ENCODE peak calls at places on chromosomes 7 and 10, in four cellular contexts. K is LoVo; S is stimulated activated CD4-positive, alpha-beta T cell treated with anti-CD3 and anti-CD28 coated beads, Interleukin-4, amount 100 ng/mL, for 24 hours; L is NB4. A is an unnamed sample.

GRCh38 chr10:23314835-23315239 is 29.8 kb downstream of the C10orf67 start:
- DNase-seq in K (peak; percentile 77), S (peak; percentile 76), L (peak; percentile 64), A (peak; percentile 52)

GRCh38 chr7:18471476-18472160 is 23.9 kb upstream of the HDAC9 start:
- DNase-seq in K (no peak), S (no peak), L (no peak), A (no peak)

GRCh38 chr7:644381-645305 is 81.9 kb upstream of the DNAAF5 start:
- DNase-seq in K (no peak), S (no peak), L (no peak), A (no peak)

GRCh38 chr7:98210513-98211220 is 572 bp upstream of the BHLHA15 start:
- DNase-seq in K (peak; percentile 15), S (no peak), L (no peak), A (no peak)

GRCh38 chr10:16887565-16887964 is 70.3 kb upstream of the RSU1 start:
- DNase-seq in K (no peak), S (no peak), L (no peak), A (no peak)

GRCh38 chr7:117202511-117202910 is 120.3 kb downstream of the WNT2 start:
- DNase-seq in K (no peak), S (no peak), L (no peak), A (no peak)

GRCh38 chr10:117165557-117166419 is 27.7 kb upstream of the VAX1 start:
- DNase-seq in K (peak; percentile 36), S (no peak), L (peak; percentile 53), A (peak; percentile 72)

GRCh38 chr10:26430641-26431163 is 7.4 kb upstream of the APBB1IP start:
- DNase-seq in K (no peak), S (peak; percentile 56), L (peak; percentile 38), A (peak; percentile 51)

GRCh38 chr7:22934473-22935065 is 79.4 kb downstream of the HYCC1 start:
- DNase-seq in K (no peak), S (no peak), L (no peak), A (no peak)

GRCh38 chr7:7719235-7719634 is 828 bp upstream of the RPA3 start:
- DNase-seq in K (peak; percentile 59), S (peak; percentile 66), L (peak; percentile 70), A (peak; percentile 18)

GRCh38 chr10:80492875-80493413 is 38.8 kb downstream of the TSPAN14 start:
- DNase-seq in K (no peak), S (no peak), L (no peak), A (no peak)

GRCh38 chr7:108358553-108358952 is 97.7 kb downstream of the NRCAM start:
- DNase-seq in K (peak; percentile 16), S (no peak), L (no peak), A (no peak)

GRCh38 chr10:70274643-70275042 is 9.2 kb downstream of the NPFFR1 start:
- DNase-seq in K (no peak), S (no peak), L (no peak), A (no peak)

GRCh38 chr10:28151636-28152035 is 151.2 kb downstream of the MPP7 start:
- DNase-seq in K (no peak), S (no peak), L (no peak), A (no peak)

GRCh38 chr7:18762189-18762588 is 266.6 kb downstream of the HDAC9 start:
- DNase-seq in K (no peak), S (no peak), L (no peak), A (no peak)

GRCh38 chr7:66224171-66224773 is 19.1 kb downstream of the TPST1 start:
- DNase-seq in K (no peak), S (no peak), L (no peak), A (no peak)

GRCh38 chr7:99601656-99602310 is 3.7 kb downstream of the TMEM225B start:
- DNase-seq in K (no peak), S (no peak), L (no peak), A (no peak)

GRCh38 chr7:105600720-105601550 is 19.6 kb upstream of the EFCAB10 start:
- DNase-seq in K (no peak), S (no peak), L (no peak), A (no peak)

GRCh38 chr7:2982831-2983230 is 60.8 kb downstream of the CARD11 start:
- DNase-seq in K (no peak), S (peak; percentile 56), L (no peak), A (peak; percentile 70)

GRCh38 chr10:75150656-75151055 is 39.2 kb downstream of the SAMD8 start:
- DNase-seq in K (no peak), S (no peak), L (no peak), A (no peak)

GRCh38 chr7:44215531-44215930 is 14.8 kb downstream of the YKT6 start:
- DNase-seq in K (no peak), S (no peak), L (no peak), A (no peak)

GRCh38 chr10:79246606-79247275 is 100.5 kb upstream of the PPIF start:
- DNase-seq in K (no peak), S (no peak), L (no peak), A (no peak)

GRCh38 chr10:117217196-117217761 is 20.0 kb downstream of the KCNK18 start:
- DNase-seq in K (peak; percentile 5), S (peak; percentile 12), L (no peak), A (peak; percentile 51)

GRCh38 chr7:131182446-131183075 is 145.1 kb upstream of the MKLN1 start:
- DNase-seq in K (no peak), S (no peak), L (no peak), A (no peak)